ENCODE peak calls at places on chromosomes 3 and 15, in four cellular contexts. A is SK-N-SH, Z is WTC11, L is K562. H is an unnamed sample.

GRCh38 chr15:73934281-73934680 is 8.0 kb downstream of the LOXL1 start:
- DNase-seq in A (no peak), Z (no peak), L (no peak), H (no peak)

GRCh38 chr3:8627541-8627940 is 17.1 kb downstream of the SSUH2 start:
- DNase-seq in A (no peak), Z (no peak), L (no peak), H (no peak)

GRCh38 chr15:50058231-50058630 is 60.8 kb downstream of the ATP8B4 start:
- DNase-seq in A (no peak), Z (no peak), L (no peak), H (no peak)

GRCh38 chr3:143358793-143359491 is 239.4 kb downstream of the CHST2 start:
- DNase-seq in A (no peak), Z (no peak), L (no peak), H (no peak)

GRCh38 chr3:42014443-42014945 is 52.6 kb upstream of the ULK4 start:
- DNase-seq in A (no peak), Z (no peak), L (no peak), H (no peak)

GRCh38 chr15:48090115-48090514 is 30.7 kb upstream of the SLC24A5 start:
- DNase-seq in A (no peak), Z (no peak), L (no peak), H (no peak)

GRCh38 chr15:48652510-48653076 is 7.1 kb upstream of the FBN1 start:
- DNase-seq in A (no peak), Z (no peak), L (no peak), H (no peak)

GRCh38 chr3:364287-364686 is 167.7 kb downstream of the CHL1 start:
- DNase-seq in A (no peak), Z (no peak), L (no peak), H (no peak)

GRCh38 chr3:131083190-131083863 is 56.6 kb downstream of the NEK11 start:
- DNase-seq in A (peak), Z (peak), L (no peak), H (no peak)

GRCh38 chr3:14633819-14634424 is 17.6 kb upstream of the CCDC174 start:
- DNase-seq in A (peak), Z (peak), L (peak), H (peak)

GRCh38 chr15:37900286-37901221 is 33.9 kb upstream of the TMCO5A start:
- DNase-seq in A (no peak), Z (no peak), L (no peak), H (no peak)
- TF ChIP-seq USF1 in A (no peak), Z (no peak), L (no peak), H (no peak)

GRCh38 chr3:99502871-99503270 is 135.5 kb upstream of the COL8A1 start:
- DNase-seq in A (no peak), Z (no peak), L (no peak), H (no peak)

GRCh38 chr3:99505200-99505599 is 133.2 kb upstream of the COL8A1 start:
- DNase-seq in A (no peak), Z (no peak), L (no peak), H (no peak)

GRCh38 chr3:99505646-99506269 is 132.6 kb upstream of the COL8A1 start:
- DNase-seq in A (no peak), Z (no peak), L (no peak), H (peak)

GRCh38 chr3:99503350-99503749 is 135.0 kb upstream of the COL8A1 start:
- DNase-seq in A (no peak), Z (no peak), L (no peak), H (no peak)

DNA sequence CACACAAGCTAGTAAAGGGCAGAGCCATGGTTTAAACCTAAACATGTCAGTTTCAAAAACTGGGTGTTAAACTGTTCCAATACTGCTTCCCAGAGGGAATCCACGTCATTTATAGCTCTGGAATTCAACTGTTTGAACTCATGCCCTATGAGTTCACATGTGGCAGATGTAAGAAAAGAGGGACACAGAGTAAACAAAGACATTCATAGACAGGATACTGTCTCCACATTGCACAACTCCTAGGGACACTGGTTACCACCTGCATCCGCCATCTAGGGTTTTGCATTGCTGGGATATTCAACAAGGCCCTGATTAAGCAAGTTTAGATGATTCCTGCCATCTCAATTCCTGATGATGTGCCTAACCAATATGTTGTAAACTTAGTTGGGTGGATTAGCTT is 134.1 kb upstream of the COL8A1 start:
- DNase-seq in A (no peak), Z (no peak), L (no peak), H (no peak)
- TF ChIP-seq USF1 in A (no peak), Z (no peak), L (no peak), H (no peak)

GRCh38 chr3:190074817-190075216 is 45.9 kb downstream of the P3H2 start:
- DNase-seq in A (no peak), Z (no peak), L (no peak), H (no peak)

GRCh38 chr3:190076601-190077444 is 43.9 kb downstream of the P3H2 start:
- DNase-seq in A (no peak), Z (no peak), L (no peak), H (no peak)

GRCh38 chr3:190073264-190073663 is 47.4 kb downstream of the P3H2 start:
- DNase-seq in A (peak), Z (no peak), L (no peak), H (no peak)

GRCh38 chr3:190077646-190078045 is 43.1 kb downstream of the P3H2 start:
- DNase-seq in A (no peak), Z (no peak), L (no peak), H (no peak)

GRCh38 chr3:190076138-190076537 is 44.6 kb downstream of the P3H2 start:
- DNase-seq in A (no peak), Z (no peak), L (no peak), H (no peak)
- TF ChIP-seq USF1 in A (no peak), Z (no peak), L (no peak), H (no peak)

DNA sequence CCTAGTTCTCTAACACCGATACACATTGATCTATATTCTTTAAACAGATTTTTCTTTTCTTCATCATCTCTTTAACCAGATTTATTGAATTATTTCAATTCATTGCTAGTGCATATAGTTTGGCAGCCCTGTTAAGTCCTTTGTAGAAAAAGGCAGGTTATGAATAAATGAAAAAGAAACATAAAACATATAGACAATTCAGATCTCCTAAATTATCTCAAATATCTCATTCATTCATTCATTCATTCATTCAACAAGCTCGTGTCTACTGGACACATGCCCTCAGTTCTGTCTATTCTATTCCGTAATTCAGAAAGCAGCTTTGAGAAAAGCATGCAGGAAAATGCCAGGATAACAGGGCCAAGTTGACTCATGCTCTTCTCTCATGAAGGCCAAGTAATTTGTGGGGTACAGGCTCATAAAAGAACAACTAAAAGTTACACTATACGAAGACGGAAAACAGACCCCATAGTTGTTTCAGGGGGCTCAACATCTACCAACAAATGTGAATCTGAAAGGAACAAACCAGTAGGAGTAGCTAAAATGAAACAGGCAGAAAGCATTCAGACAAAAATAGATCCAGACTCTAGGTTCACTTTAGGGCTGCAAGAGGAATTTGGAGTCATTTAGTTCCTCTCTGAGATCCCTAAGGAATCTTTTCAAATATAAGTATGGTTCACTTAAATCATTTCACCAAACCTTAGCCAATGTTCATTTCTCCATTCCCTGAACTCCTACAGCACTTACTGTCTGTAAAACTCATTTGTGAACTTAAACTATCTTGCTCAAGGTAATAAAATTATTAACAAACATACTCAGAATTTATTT is 7.5 kb downstream of the ZNF148 start:
- DNase-seq in A (no peak), Z (no peak), L (no peak), H (no peak)
- TF ChIP-seq USF1 in A (no peak), Z (no peak), L (no peak), H (no peak)

GRCh38 chr3:111904376-111905241 is 45.5 kb downstream of the PHLDB2 start:
- DNase-seq in A (no peak), Z (no peak), L (no peak), H (no peak)
- TF ChIP-seq USF1 in A (no peak), Z (no peak), L (no peak), H (no peak)

GRCh38 chr3:129758921-129759320 is 134.6 kb downstream of the TMCC1 start:
- DNase-seq in A (no peak), Z (no peak), L (no peak), H (no peak)

DNA sequence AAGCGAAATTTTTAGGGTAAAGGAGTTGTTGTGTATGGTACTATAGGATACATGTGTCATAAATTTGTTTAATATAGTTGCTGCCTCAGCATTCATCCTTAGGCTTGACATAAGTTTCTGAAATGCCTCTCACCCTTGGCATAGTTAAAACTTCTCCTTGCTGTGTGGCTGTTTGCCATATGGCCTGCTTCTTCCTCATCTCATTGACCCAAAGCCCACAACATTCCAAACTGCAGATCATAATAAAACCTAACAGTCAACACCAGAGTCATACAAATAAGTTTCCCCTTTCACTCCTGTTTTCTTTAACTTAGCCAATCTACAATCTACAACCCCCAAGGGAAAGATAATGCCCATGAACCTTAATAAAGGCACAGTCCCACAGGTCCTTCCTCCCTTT is 136.6 kb downstream of the TMCC1 start:
- DNase-seq in A (no peak), Z (no peak), L (no peak), H (no peak)
- TF ChIP-seq USF1 in A (no peak), Z (no peak), L (no peak), H (no peak)

GRCh38 chr15:71639531-71639930 is 170.8 kb upstream of the NR2E3 start:
- DNase-seq in A (no peak), Z (no peak), L (no peak), H (no peak)
- TF ChIP-seq USF1 in A (no peak), Z (no peak), L (no peak), H (no peak)